ENCODE peak calls at places on chromosomes 13 and 19, in five cellular contexts. F is dorsolateral prefrontal cortex, O is anterior cingulate cortex, L is tibial nerve, B is GM10248. C is an unnamed sample.

GRCh38 chr19:41703602-41704293 is 4.7 kb upstream of the CEACAM5 start:
- DNase-seq in L (no peak), B (no peak), O (no peak), F (no peak), C (no peak)

GRCh38 chr19:1513492-1514294 is 874 bp upstream of the ADAMTSL5 start:
- DNase-seq in L (no peak), F (no peak), B (peak; percentile 80), O (no peak), C (no peak)

GRCh38 chr13:71851541-71851940 is 15.5 kb downstream of the DACH1 start:
- DNase-seq in B (no peak), L (no peak), F (no peak), O (no peak), C (no peak)

GRCh38 chr19:34409189-34410164 is 5.3 kb downstream of the PDCD2L start:
- DNase-seq in B (peak; percentile 26), F (no peak), O (no peak), L (no peak), C (no peak)

GRCh38 chr13:75704194-75704941 is 68.2 kb downstream of the LMO7 start:
- DNase-seq in F (no peak), B (no peak), L (no peak), O (no peak), C (no peak)

GRCh38 chr19:43441736-43442135 is 23.7 kb downstream of the LYPD3 start:
- DNase-seq in F (no peak), B (no peak), L (no peak), O (no peak), C (no peak)

GRCh38 chr13:55437162-55437561 is 1703.6 kb upstream of the PRR20A start:
- DNase-seq in O (no peak), F (no peak), B (no peak), L (no peak), C (no peak)

GRCh38 chr19:40365613-40366401 is 17.3 kb downstream of the PLD3 start:
- DNase-seq in L (peak; percentile 56), F (peak; percentile 76), O (peak; percentile 59), B (peak; percentile 93), C (no peak)

C was measured in HepG2.